ENCODE peak calls at places on chromosomes 16 and 17, in six cellular contexts. W is left ventricle myocardium inferior; R is effector memory CD4-positive, alpha-beta T cell; U is esophagus squamous epithelium; G is ovary; N is pancreas. Q is an unnamed sample.

GRCh38 chr17:67385122-67385988 is 8.3 kb downstream of the PITPNC1 start:
- DNase-seq in W (no peak), R (no peak), U (no peak), G (no peak), N (no peak), Q (no peak)

GRCh38 chr17:57045868-57046671 is 39.0 kb upstream of the AKAP1 start:
- DNase-seq in W (no peak), R (peak; percentile 3), U (no peak), G (no peak), N (peak; percentile 31), Q (peak; percentile 66)

GRCh38 chr16:77227745-77228144 is 28.5 kb downstream of the SYCE1L start:
- DNase-seq in W (no peak), R (no peak), U (no peak), G (no peak), N (no peak), Q (no peak)

GRCh38 chr16:85536411-85537330 is 76.5 kb upstream of the GSE1 start:
- DNase-seq in W (no peak), R (no peak), U (no peak), G (no peak), N (no peak), Q (no peak)

GRCh38 chr17:60106377-60107059 is 27.8 kb upstream of the HEATR6 start:
- DNase-seq in W (no peak), R (no peak), U (no peak), G (no peak), N (no peak), Q (no peak)

GRCh38 chr17:1153795-1154546 is 25.8 kb downstream of the ABR start:
- DNase-seq in W (peak; percentile 65), R (no peak), U (no peak), G (peak; percentile 87), N (no peak), Q (no peak)

GRCh38 chr17:15036238-15036637 is 228.9 kb downstream of the PMP22 start:
- DNase-seq in W (no peak), R (no peak), U (no peak), G (no peak), N (no peak), Q (no peak)

GRCh38 chr17:80169784-80170500 is at the start of gene CARD14:
- DNase-seq in W (no peak), R (no peak), U (no peak), G (no peak), N (no peak), Q (no peak)

GRCh38 chr17:74599023-74599399 is 6.9 kb upstream of the CD300LD start:
- DNase-seq in W (no peak), R (no peak), U (no peak), G (no peak), N (no peak), Q (no peak)

GRCh38 chr17:50148226-50149098 is 2.0 kb downstream of the PPP1R9B start:
- DNase-seq in W (peak; percentile 53), R (peak; percentile 70), U (peak; percentile 61), G (peak; percentile 52), N (peak; percentile 83), Q (peak; percentile 93)

GRCh38 chr17:42132941-42133340 is 10.3 kb downstream of the HSPB9 start:
- DNase-seq in W (peak; percentile 52), R (no peak), U (no peak), G (no peak), N (peak; percentile 73), Q (no peak)

GRCh38 chr17:59814685-59815084 is 78.1 kb downstream of the TUBD1 start:
- DNase-seq in W (no peak), R (no peak), U (no peak), G (no peak), N (no peak), Q (no peak)

GRCh38 chr16:69941251-69942098 is 9.7 kb upstream of the CLEC18A start:
- DNase-seq in W (no peak), R (no peak), U (no peak), G (no peak), N (no peak), Q (no peak)

GRCh38 chr16:48617711-48618148 is 7.8 kb upstream of the N4BP1 start:
- DNase-seq in W (peak; percentile 65), R (no peak), U (no peak), G (peak; percentile 63), N (no peak), Q (no peak)

GRCh38 chr16:7025616-7026190 is 306.9 kb upstream of the RBFOX1 start:
- DNase-seq in W (peak; percentile 58), R (no peak), U (no peak), G (no peak), N (peak; percentile 66), Q (no peak)

GRCh38 chr17:40564883-40565744 is at the start of gene CCR7:
- DNase-seq in W (no peak), R (peak; percentile 86), U (no peak), G (no peak), N (no peak), Q (no peak)

GRCh38 chr16:9469512-9469911 is 378.1 kb downstream of the HAPSTR1 start:
- DNase-seq in W (no peak), R (no peak), U (no peak), G (no peak), N (no peak), Q (no peak)

GRCh38 chr17:46191332-46192210 is 1.7 kb downstream of the KANSL1 start:
- DNase-seq in W (no peak), R (no peak), U (no peak), G (no peak), N (no peak), Q (no peak)

GRCh38 chr17:80270104-80270503 is 9.5 kb downstream of the RNF213 start:
- DNase-seq in W (no peak), R (no peak), U (no peak), G (no peak), N (no peak), Q (no peak)

GRCh38 chr17:45740553-45741330 is 43.4 kb upstream of the CRHR1 start:
- DNase-seq in W (no peak), R (no peak), U (no peak), G (no peak), N (no peak), Q (no peak)

GRCh38 chr17:73196500-73196899 is 3.6 kb downstream of the COG1 start:
- DNase-seq in W (no peak), R (no peak), U (no peak), G (peak; percentile 44), N (peak; percentile 65), Q (no peak)

GRCh38 chr16:57388359-57389086 is 16.0 kb upstream of the CCL17 start:
- DNase-seq in W (no peak), R (no peak), U (no peak), G (no peak), N (no peak), Q (no peak)

GRCh38 chr16:84286568-84287220 is 8.0 kb upstream of the WFDC1 start:
- DNase-seq in W (peak; percentile 83), R (no peak), U (no peak), G (peak; percentile 41), N (no peak), Q (no peak)

GRCh38 chr16:8396463-8396862 is 193.8 kb downstream of the TMEM114 start:
- DNase-seq in W (no peak), R (no peak), U (no peak), G (no peak), N (no peak), Q (no peak)

GRCh38 chr17:29135464-29135863 is 44.7 kb downstream of the MYO18A start:
- DNase-seq in W (no peak), R (no peak), U (no peak), G (no peak), N (no peak), Q (no peak)

GRCh38 chr16:23182675-23183485 is at the start of gene SCNN1G:
- DNase-seq in W (peak; percentile 16), R (no peak), U (no peak), G (no peak), N (peak; percentile 57), Q (no peak)

GRCh38 chr17:79927136-79927661 is 88.0 kb upstream of the CBX4 start:
- DNase-seq in W (no peak), R (no peak), U (no peak), G (no peak), N (no peak), Q (no peak)

GRCh38 chr17:3986270-3986938 is 22.2 kb upstream of the ATP2A3 start:
- DNase-seq in W (no peak), R (no peak), U (no peak), G (no peak), N (no peak), Q (peak; percentile 39)

GRCh38 chr16:7839568-7839967 is 506.9 kb downstream of the RBFOX1 start:
- DNase-seq in W (no peak), R (no peak), U (no peak), G (no peak), N (no peak), Q (no peak)

GRCh38 chr17:64357191-64357981 is 33.3 kb downstream of the PECAM1 start:
- DNase-seq in W (peak; percentile 71), R (no peak), U (no peak), G (peak; percentile 54), N (no peak), Q (peak; percentile 19)

GRCh38 chr16:23801387-23801786 is 34.4 kb upstream of the PRKCB start:
- DNase-seq in W (peak; percentile 64), R (peak; percentile 55), U (no peak), G (no peak), N (peak; percentile 82), Q (no peak)

GRCh38 chr17:79798296-79799173 is 1.7 kb upstream of the CBX8 start:
- DNase-seq in W (no peak), R (no peak), U (no peak), G (no peak), N (peak; percentile 54), Q (no peak)

GRCh38 chr16:81494434-81494806 is 49.8 kb downstream of the CMIP start:
- DNase-seq in W (no peak), R (no peak), U (no peak), G (no peak), N (no peak), Q (no peak)
- H3K4me1 ChIP-seq in W (peaks cover 86% of the 10 kb centered on the region), R (peaks cover 4% of the 10 kb centered on the region), U (peaks cover 84% of the 10 kb centered on the region), G (peaks cover 7% of the 10 kb centered on the region), N (peaks cover 54% of the 10 kb centered on the region), Q (peaks cover 39% of the 10 kb centered on the region)

GRCh38 chr17:78223765-78224164 is 7.7 kb upstream of the TMEM235 start:
- DNase-seq in W (no peak), R (no peak), U (no peak), G (no peak), N (no peak), Q (no peak)
- H3K27ac ChIP-seq in W (peak overlapping the region; percentile 33), R (no peak overlapping the region), U (no peak overlapping the region), G (no peak overlapping the region), N (no peak overlapping the region), Q (no peak overlapping the region)

DNA sequence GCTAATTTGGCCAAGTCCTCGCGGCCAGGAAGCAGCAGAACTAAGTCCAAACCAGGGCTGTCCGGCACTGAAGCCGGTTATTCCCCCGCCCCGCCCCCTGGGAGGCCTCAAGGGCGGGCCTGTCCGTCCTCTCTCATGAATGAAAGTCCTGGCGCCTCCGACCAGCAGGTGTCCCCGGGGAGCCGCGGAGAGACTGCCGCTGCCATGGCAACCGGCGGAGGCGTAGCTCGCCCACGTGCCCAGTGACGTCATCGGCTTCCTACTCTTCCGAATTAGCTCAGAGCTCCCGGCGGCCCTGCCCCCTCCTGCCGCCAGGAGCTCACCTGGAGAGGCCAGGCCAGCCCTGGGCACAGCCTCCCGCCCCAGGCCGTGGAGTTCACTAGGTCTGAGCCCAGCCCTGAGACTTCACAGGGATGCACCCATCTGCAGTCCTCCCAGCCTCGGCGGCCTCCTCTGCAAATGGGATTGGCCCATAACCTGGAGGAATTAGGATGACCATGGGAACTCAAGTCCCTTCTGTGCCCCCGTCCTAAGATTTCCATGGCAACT is 1.3 kb downstream of the SPATA2L start:
- DNase-seq in W (peak; percentile 98), R (peak; percentile 95), U (peak; percentile 89), G (peak; percentile 100), N (peak; percentile 100), Q (peak; percentile 100)
- H3K4me3 ChIP-seq in W (peak overlapping the region; percentile 83), R (peak overlapping the region; percentile 64), U (peak overlapping the region; percentile 74), G (peak overlapping the region; percentile 55), N (peak overlapping the region; percentile 70), Q (peak overlapping the region; percentile 59)

GRCh38 chr17:17834974-17835373 is 1.8 kb downstream of the SREBF1 start:
- DNase-seq in W (no peak), R (no peak), U (no peak), G (no peak), N (no peak), Q (no peak)
- H3K4me1 ChIP-seq in W (peaks cover 84% of the 10 kb centered on the region), R (peaks cover 28% of the 10 kb centered on the region), U (peaks cover 56% of the 10 kb centered on the region), G (peaks cover 22% of the 10 kb centered on the region), N (peaks cover 50% of the 10 kb centered on the region), Q (peaks cover 47% of the 10 kb centered on the region)